ENCODE peak calls at places on chromosome 20, in ten cellular contexts. One of them, this sample, is unnamed.

GRCh38 chr20:10553326-10553984 is 118.3 kb downstream of the SLX4IP start:
- DNase-seq in stimulated activated CD8-positive, alpha-beta memory T cell treated with anti-CD3 and anti-CD28 coated beads, Interleukin-12 subunit alpha, Interleukin-12 subunit beta, amount 100 ng/mL, for 4 hours: no peak
- DNase-seq in amniotic epithelial cell: peak
- DNase-seq in left colon: peak
- DNase-seq in stimulated activated CD4-positive, alpha-beta T cell treated with anti-CD3 and anti-CD28 coated beads, Interleukin-12 subunit alpha, Interleukin-12 subunit beta, amount 100 ng/mL, for 24 hours: no peak
- DNase-seq in NCI-H1092: peak
- DNase-seq in omental fat pad: peak
- DNase-seq in stimulated activated naive B cell treated with anti-CD40 and anti-IgM and Interleukin-4, amounts not matched to agents 10 μg/mL and 1 μg/mL and 100 μg/mL, for 72 hours: no peak
- DNase-seq in GM12865: peak
- DNase-seq in activated CD4-positive, alpha-beta T cell treated with anti-CD3 and anti-CD28 coated beads, Interleukin-2, amount 50 U/mL, for 24 hours: no peak
- DNase-seq in this sample: no peak

GRCh38 chr20:63895886-63896135 is 885 bp downstream of the DNAJC5 start:
- DNase-seq in left colon: no peak
- DNase-seq in stimulated activated CD4-positive, alpha-beta T cell treated with anti-CD3 and anti-CD28 coated beads, Interleukin-12 subunit alpha, Interleukin-12 subunit beta, amount 100 ng/mL, for 24 hours: no peak
- DNase-seq in stimulated activated naive B cell treated with anti-CD40 and anti-IgM and Interleukin-4, amounts not matched to agents 10 μg/mL and 1 μg/mL and 100 μg/mL, for 72 hours: no peak
- DNase-seq in amniotic epithelial cell: no peak
- DNase-seq in GM12865: no peak
- DNase-seq in stimulated activated CD8-positive, alpha-beta memory T cell treated with anti-CD3 and anti-CD28 coated beads, Interleukin-12 subunit alpha, Interleukin-12 subunit beta, amount 100 ng/mL, for 4 hours: no peak
- DNase-seq in activated CD4-positive, alpha-beta T cell treated with anti-CD3 and anti-CD28 coated beads, Interleukin-2, amount 50 U/mL, for 24 hours: no peak
- DNase-seq in omental fat pad: no peak
- DNase-seq in NCI-H1092: no peak
- DNase-seq in this sample: no peak

GRCh38 chr20:38117635-38118034 is 47.4 kb downstream of the TGM2 start:
- DNase-seq in activated CD4-positive, alpha-beta T cell treated with anti-CD3 and anti-CD28 coated beads, Interleukin-2, amount 50 U/mL, for 24 hours: no peak
- DNase-seq in left colon: no peak
- DNase-seq in amniotic epithelial cell: peak
- DNase-seq in omental fat pad: no peak
- DNase-seq in stimulated activated CD8-positive, alpha-beta memory T cell treated with anti-CD3 and anti-CD28 coated beads, Interleukin-12 subunit alpha, Interleukin-12 subunit beta, amount 100 ng/mL, for 4 hours: no peak
- DNase-seq in GM12865: no peak
- DNase-seq in stimulated activated naive B cell treated with anti-CD40 and anti-IgM and Interleukin-4, amounts not matched to agents 10 μg/mL and 1 μg/mL and 100 μg/mL, for 72 hours: no peak
- DNase-seq in NCI-H1092: no peak
- DNase-seq in stimulated activated CD4-positive, alpha-beta T cell treated with anti-CD3 and anti-CD28 coated beads, Interleukin-12 subunit alpha, Interleukin-12 subunit beta, amount 100 ng/mL, for 24 hours: no peak
- DNase-seq in this sample: no peak

GRCh38 chr20:309306-309840 is 12.0 kb downstream of the ZCCHC3 start:
- DNase-seq in stimulated activated CD8-positive, alpha-beta memory T cell treated with anti-CD3 and anti-CD28 coated beads, Interleukin-12 subunit alpha, Interleukin-12 subunit beta, amount 100 ng/mL, for 4 hours: no peak
- DNase-seq in stimulated activated CD4-positive, alpha-beta T cell treated with anti-CD3 and anti-CD28 coated beads, Interleukin-12 subunit alpha, Interleukin-12 subunit beta, amount 100 ng/mL, for 24 hours: no peak
- DNase-seq in NCI-H1092: no peak
- DNase-seq in activated CD4-positive, alpha-beta T cell treated with anti-CD3 and anti-CD28 coated beads, Interleukin-2, amount 50 U/mL, for 24 hours: no peak
- DNase-seq in amniotic epithelial cell: peak
- DNase-seq in GM12865: no peak
- DNase-seq in stimulated activated naive B cell treated with anti-CD40 and anti-IgM and Interleukin-4, amounts not matched to agents 10 μg/mL and 1 μg/mL and 100 μg/mL, for 72 hours: no peak
- DNase-seq in left colon: no peak
- DNase-seq in omental fat pad: no peak
- DNase-seq in this sample: no peak

GRCh38 chr20:63381781-63382431 is 20.8 kb upstream of the CHRNA4 start:
- DNase-seq in amniotic epithelial cell: no peak
- DNase-seq in NCI-H1092: no peak
- DNase-seq in stimulated activated CD4-positive, alpha-beta T cell treated with anti-CD3 and anti-CD28 coated beads, Interleukin-12 subunit alpha, Interleukin-12 subunit beta, amount 100 ng/mL, for 24 hours: no peak
- DNase-seq in left colon: no peak
- DNase-seq in activated CD4-positive, alpha-beta T cell treated with anti-CD3 and anti-CD28 coated beads, Interleukin-2, amount 50 U/mL, for 24 hours: peak
- DNase-seq in omental fat pad: no peak
- DNase-seq in stimulated activated CD8-positive, alpha-beta memory T cell treated with anti-CD3 and anti-CD28 coated beads, Interleukin-12 subunit alpha, Interleukin-12 subunit beta, amount 100 ng/mL, for 4 hours: no peak
- DNase-seq in GM12865: no peak
- DNase-seq in stimulated activated naive B cell treated with anti-CD40 and anti-IgM and Interleukin-4, amounts not matched to agents 10 μg/mL and 1 μg/mL and 100 μg/mL, for 72 hours: no peak
- DNase-seq in this sample: no peak

GRCh38 chr20:48787861-48788375 is 39.9 kb downstream of the PREX1 start:
- DNase-seq in stimulated activated CD4-positive, alpha-beta T cell treated with anti-CD3 and anti-CD28 coated beads, Interleukin-12 subunit alpha, Interleukin-12 subunit beta, amount 100 ng/mL, for 24 hours: no peak
- DNase-seq in omental fat pad: no peak
- DNase-seq in NCI-H1092: no peak
- DNase-seq in stimulated activated naive B cell treated with anti-CD40 and anti-IgM and Interleukin-4, amounts not matched to agents 10 μg/mL and 1 μg/mL and 100 μg/mL, for 72 hours: no peak
- DNase-seq in GM12865: peak
- DNase-seq in left colon: no peak
- DNase-seq in stimulated activated CD8-positive, alpha-beta memory T cell treated with anti-CD3 and anti-CD28 coated beads, Interleukin-12 subunit alpha, Interleukin-12 subunit beta, amount 100 ng/mL, for 4 hours: no peak
- DNase-seq in amniotic epithelial cell: peak
- DNase-seq in activated CD4-positive, alpha-beta T cell treated with anti-CD3 and anti-CD28 coated beads, Interleukin-2, amount 50 U/mL, for 24 hours: no peak
- DNase-seq in this sample: no peak

GRCh38 chr20:6731951-6732580 is 35.4 kb upstream of the BMP2 start:
- DNase-seq in omental fat pad: no peak
- DNase-seq in amniotic epithelial cell: no peak
- DNase-seq in stimulated activated naive B cell treated with anti-CD40 and anti-IgM and Interleukin-4, amounts not matched to agents 10 μg/mL and 1 μg/mL and 100 μg/mL, for 72 hours: no peak
- DNase-seq in stimulated activated CD8-positive, alpha-beta memory T cell treated with anti-CD3 and anti-CD28 coated beads, Interleukin-12 subunit alpha, Interleukin-12 subunit beta, amount 100 ng/mL, for 4 hours: no peak
- DNase-seq in NCI-H1092: no peak
- DNase-seq in stimulated activated CD4-positive, alpha-beta T cell treated with anti-CD3 and anti-CD28 coated beads, Interleukin-12 subunit alpha, Interleukin-12 subunit beta, amount 100 ng/mL, for 24 hours: no peak
- DNase-seq in GM12865: no peak
- DNase-seq in activated CD4-positive, alpha-beta T cell treated with anti-CD3 and anti-CD28 coated beads, Interleukin-2, amount 50 U/mL, for 24 hours: no peak
- DNase-seq in left colon: no peak
- DNase-seq in this sample: no peak

GRCh38 chr20:9590189-9590588 is 75.8 kb downstream of the LAMP5 start:
- DNase-seq in stimulated activated CD4-positive, alpha-beta T cell treated with anti-CD3 and anti-CD28 coated beads, Interleukin-12 subunit alpha, Interleukin-12 subunit beta, amount 100 ng/mL, for 24 hours: no peak
- DNase-seq in activated CD4-positive, alpha-beta T cell treated with anti-CD3 and anti-CD28 coated beads, Interleukin-2, amount 50 U/mL, for 24 hours: no peak
- DNase-seq in left colon: no peak
- DNase-seq in stimulated activated naive B cell treated with anti-CD40 and anti-IgM and Interleukin-4, amounts not matched to agents 10 μg/mL and 1 μg/mL and 100 μg/mL, for 72 hours: no peak
- DNase-seq in amniotic epithelial cell: no peak
- DNase-seq in stimulated activated CD8-positive, alpha-beta memory T cell treated with anti-CD3 and anti-CD28 coated beads, Interleukin-12 subunit alpha, Interleukin-12 subunit beta, amount 100 ng/mL, for 4 hours: no peak
- DNase-seq in omental fat pad: no peak
- DNase-seq in GM12865: peak
- DNase-seq in NCI-H1092: no peak
- DNase-seq in this sample: no peak

GRCh38 chr20:14821251-14821650 is 483.8 kb upstream of the FLRT3 start:
- DNase-seq in stimulated activated CD4-positive, alpha-beta T cell treated with anti-CD3 and anti-CD28 coated beads, Interleukin-12 subunit alpha, Interleukin-12 subunit beta, amount 100 ng/mL, for 24 hours: no peak
- DNase-seq in amniotic epithelial cell: no peak
- DNase-seq in NCI-H1092: peak
- DNase-seq in stimulated activated CD8-positive, alpha-beta memory T cell treated with anti-CD3 and anti-CD28 coated beads, Interleukin-12 subunit alpha, Interleukin-12 subunit beta, amount 100 ng/mL, for 4 hours: no peak
- DNase-seq in omental fat pad: no peak
- DNase-seq in left colon: no peak
- DNase-seq in activated CD4-positive, alpha-beta T cell treated with anti-CD3 and anti-CD28 coated beads, Interleukin-2, amount 50 U/mL, for 24 hours: no peak
- DNase-seq in stimulated activated naive B cell treated with anti-CD40 and anti-IgM and Interleukin-4, amounts not matched to agents 10 μg/mL and 1 μg/mL and 100 μg/mL, for 72 hours: no peak
- DNase-seq in GM12865: no peak
- DNase-seq in this sample: no peak

GRCh38 chr20:63020681-63021080 is 13.9 kb upstream of the BHLHE23 start:
- DNase-seq in stimulated activated naive B cell treated with anti-CD40 and anti-IgM and Interleukin-4, amounts not matched to agents 10 μg/mL and 1 μg/mL and 100 μg/mL, for 72 hours: no peak
- DNase-seq in stimulated activated CD8-positive, alpha-beta memory T cell treated with anti-CD3 and anti-CD28 coated beads, Interleukin-12 subunit alpha, Interleukin-12 subunit beta, amount 100 ng/mL, for 4 hours: no peak
- DNase-seq in omental fat pad: no peak
- DNase-seq in stimulated activated CD4-positive, alpha-beta T cell treated with anti-CD3 and anti-CD28 coated beads, Interleukin-12 subunit alpha, Interleukin-12 subunit beta, amount 100 ng/mL, for 24 hours: no peak
- DNase-seq in amniotic epithelial cell: no peak
- DNase-seq in left colon: no peak
- DNase-seq in activated CD4-positive, alpha-beta T cell treated with anti-CD3 and anti-CD28 coated beads, Interleukin-2, amount 50 U/mL, for 24 hours: no peak
- DNase-seq in GM12865: no peak
- DNase-seq in NCI-H1092: no peak
- DNase-seq in this sample: no peak

GRCh38 chr20:59646487-59646886 is 42.1 kb downstream of the PHACTR3 start:
- DNase-seq in stimulated activated naive B cell treated with anti-CD40 and anti-IgM and Interleukin-4, amounts not matched to agents 10 μg/mL and 1 μg/mL and 100 μg/mL, for 72 hours: no peak
- DNase-seq in stimulated activated CD4-positive, alpha-beta T cell treated with anti-CD3 and anti-CD28 coated beads, Interleukin-12 subunit alpha, Interleukin-12 subunit beta, amount 100 ng/mL, for 24 hours: no peak
- DNase-seq in stimulated activated CD8-positive, alpha-beta memory T cell treated with anti-CD3 and anti-CD28 coated beads, Interleukin-12 subunit alpha, Interleukin-12 subunit beta, amount 100 ng/mL, for 4 hours: no peak
- DNase-seq in left colon: no peak
- DNase-seq in NCI-H1092: no peak
- DNase-seq in activated CD4-positive, alpha-beta T cell treated with anti-CD3 and anti-CD28 coated beads, Interleukin-2, amount 50 U/mL, for 24 hours: no peak
- DNase-seq in amniotic epithelial cell: no peak
- DNase-seq in omental fat pad: no peak
- DNase-seq in GM12865: no peak
- DNase-seq in this sample: no peak